ENCODE peak calls at places on chromosomes 2 and 18, in eight cellular contexts. N is progenitor cell of endocrine pancreas, M is GM12864, X is astrocyte of the spinal cord, Q is mesothelial cell of epicardium, J is upper lobe of left lung, C is glutamatergic neuron, L is GM12865. I is an unnamed sample.

GRCh38 chr2:9179572-9180201 is 26.9 kb upstream of the ASAP2 start:
- DNase-seq in M (no peak), X (peak), L (no peak), J (no peak), N (no peak), Q (no peak), C (no peak), I (no peak)

GRCh38 chr2:136376211-136376610 is 258.3 kb upstream of the CXCR4 start:
- DNase-seq in N (no peak), M (no peak), C (no peak), J (no peak), Q (no peak), X (no peak), L (no peak), I (peak)

GRCh38 chr2:240466579-240467148 is 31.2 kb downstream of the GPC1 start:
- DNase-seq in M (no peak), J (no peak), N (peak), X (no peak), Q (peak), L (no peak), C (peak), I (no peak)

GRCh38 chr2:69012310-69013122 is 463 bp upstream of the ANTXR1 start:
- DNase-seq in L (peak), C (peak), X (peak), N (peak), Q (peak), M (no peak), J (peak), I (peak)

GRCh38 chr2:202871161-202872141 is at the start of gene ICA1L:
- DNase-seq in L (peak), C (peak), N (peak), M (no peak), J (peak), Q (peak), X (peak), I (peak)

GRCh38 chr2:60861736-60862135 is 19.6 kb upstream of the REL start:
- DNase-seq in J (peak), C (no peak), L (no peak), N (no peak), Q (no peak), M (no peak), X (no peak), I (no peak)

GRCh38 chr2:236691799-236692167 is 122.2 kb downstream of the ACKR3 start:
- DNase-seq in L (peak), N (no peak), X (no peak), J (no peak), M (no peak), C (no peak), Q (no peak), I (no peak)

GRCh38 chr18:63867368-63867767 is 20.1 kb upstream of the SERPINB2 start:
- DNase-seq in X (no peak), N (no peak), C (no peak), L (no peak), M (no peak), J (no peak), Q (no peak), I (no peak)

GRCh38 chr2:26980971-26981370 is 10.5 kb downstream of the MAPRE3 start:
- DNase-seq in L (no peak), C (no peak), N (no peak), M (no peak), Q (no peak), J (no peak), X (no peak), I (no peak)

GRCh38 chr2:60331106-60331809 is 222.2 kb downstream of the BCL11A start:
- DNase-seq in N (no peak), L (no peak), Q (no peak), J (no peak), C (no peak), X (no peak), M (no peak), I (no peak)

GRCh38 chr2:64695656-64696310 is 42.1 kb upstream of the SERTAD2 start:
- DNase-seq in J (no peak), X (peak), L (no peak), M (no peak), C (no peak), Q (no peak), N (no peak), I (no peak)

GRCh38 chr18:58161659-58162058 is 117.6 kb downstream of the NEDD4L start:
- DNase-seq in L (no peak), C (no peak), X (no peak), N (no peak), Q (no peak), M (no peak), J (no peak), I (no peak)

GRCh38 chr2:124699001-124699565 is 674.0 kb downstream of the CNTNAP5 start:
- DNase-seq in J (no peak), M (no peak), L (no peak), X (no peak), C (no peak), N (no peak), Q (no peak), I (no peak)

GRCh38 chr2:44934024-44934423 is 7.5 kb upstream of the SIX3 start:
- DNase-seq in M (no peak), Q (no peak), N (no peak), J (no peak), X (no peak), L (no peak), C (no peak), I (no peak)

GRCh38 chr18:44771957-44772917 is 91.5 kb downstream of the SETBP1 start:
- DNase-seq in X (peak), C (no peak), J (no peak), L (no peak), N (no peak), Q (no peak), M (no peak), I (no peak)

GRCh38 chr2:218075975-218076811 is 7.1 kb downstream of the RUFY4 start:
- DNase-seq in N (no peak), Q (no peak), X (no peak), L (no peak), M (no peak), J (no peak), C (no peak), I (no peak)

GRCh38 chr2:128535928-128536327 is 217.3 kb upstream of the HS6ST1 start:
- DNase-seq in N (no peak), L (no peak), Q (no peak), C (no peak), X (peak), J (no peak), M (no peak), I (no peak)

GRCh38 chr2:134549104-134549503 is 169.7 kb downstream of the TMEM163 start:
- DNase-seq in M (no peak), X (no peak), Q (no peak), L (no peak), N (no peak), C (no peak), J (no peak), I (no peak)

GRCh38 chr2:108399479-108399878 is 21.7 kb downstream of the SULT1C4 start:
- DNase-seq in X (no peak), J (no peak), N (no peak), Q (no peak), L (no peak), M (no peak), C (no peak), I (no peak)

GRCh38 chr2:20169796-20170467 is 55.0 kb downstream of the SDC1 start:
- DNase-seq in M (no peak), L (no peak), X (no peak), C (no peak), N (no peak), Q (no peak), J (no peak), I (no peak)

GRCh38 chr2:129009555-129010146 is 691.0 kb upstream of the HS6ST1 start:
- DNase-seq in L (no peak), X (no peak), Q (no peak), C (no peak), M (no peak), J (no peak), N (no peak), I (no peak)

GRCh38 chr2:9174771-9175441 is 31.7 kb upstream of the ASAP2 start:
- DNase-seq in X (peak), Q (no peak), M (no peak), L (peak), C (no peak), N (no peak), J (peak), I (no peak)

GRCh38 chr2:239390546-239391285 is 10.1 kb downstream of the HDAC4 start:
- DNase-seq in C (peak), Q (no peak), J (no peak), X (no peak), M (no peak), N (no peak), L (no peak), I (no peak)

GRCh38 chr2:178363252-178363651 is 87.7 kb downstream of the PRKRA start:
- DNase-seq in Q (no peak), M (no peak), C (no peak), X (no peak), L (no peak), N (no peak), J (peak), I (no peak)

GRCh38 chr2:230706053-230706498 is 6.6 kb upstream of the CAB39 start:
- DNase-seq in M (no peak), Q (no peak), X (no peak), C (no peak), J (no peak), N (no peak), L (no peak), I (no peak)

GRCh38 chr2:172788871-172789270 is 53.2 kb downstream of the RAPGEF4 start:
- DNase-seq in X (no peak), L (no peak), M (no peak), Q (no peak), J (no peak), N (no peak), C (no peak), I (no peak)

GRCh38 chr18:58897994-58898393 is 33.3 kb downstream of the ZNF532 start:
- DNase-seq in J (no peak), C (no peak), Q (no peak), X (no peak), M (no peak), L (no peak), N (no peak), I (no peak)

GRCh38 chr18:60446821-60447220 is 74.2 kb upstream of the MC4R start:
- DNase-seq in C (peak), J (no peak), L (no peak), M (no peak), N (no peak), X (peak), Q (no peak), I (no peak)

GRCh38 chr18:79544386-79544963 is 135.1 kb upstream of the CTDP1 start:
- DNase-seq in N (no peak), L (no peak), Q (no peak), J (peak), M (no peak), C (peak), X (no peak), I (no peak)

GRCh38 chr18:59423251-59423650 is 64.2 kb upstream of the LMAN1 start:
- DNase-seq in C (no peak), N (no peak), L (no peak), M (no peak), J (no peak), X (no peak), Q (no peak), I (no peak)

GRCh38 chr18:23626451-23627279 is 36.0 kb downstream of the ANKRD29 start:
- DNase-seq in N (no peak), M (no peak), C (no peak), L (no peak), X (peak), Q (no peak), J (no peak), I (no peak)

GRCh38 chr18:40423291-40423690 is 1531.7 kb upstream of the PIK3C3 start:
- DNase-seq in L (no peak), J (no peak), X (no peak), M (no peak), Q (no peak), C (no peak), N (no peak), I (no peak)

GRCh38 chr18:56235061-56235772 is 403.2 kb downstream of the TXNL1 start:
- DNase-seq in Q (no peak), M (peak), J (no peak), X (peak), C (no peak), N (no peak), L (peak), I (no peak)

GRCh38 chr2:45382744-45383143 is 228.3 kb downstream of the SRBD1 start:
- DNase-seq in M (no peak), X (peak), Q (no peak), C (no peak), N (no peak), J (no peak), L (no peak), I (no peak)

GRCh38 chr2:199379251-199379650 is 78.5 kb downstream of the SATB2 start:
- DNase-seq in M (no peak), X (peak), Q (no peak), L (no peak), C (no peak), N (no peak), J (no peak), I (no peak)

GRCh38 chr2:47785986-47786385 is 3.0 kb downstream of the MSH6 start:
- DNase-seq in C (no peak), N (no peak), J (no peak), L (no peak), X (no peak), Q (no peak), M (no peak), I (no peak)

DNA sequence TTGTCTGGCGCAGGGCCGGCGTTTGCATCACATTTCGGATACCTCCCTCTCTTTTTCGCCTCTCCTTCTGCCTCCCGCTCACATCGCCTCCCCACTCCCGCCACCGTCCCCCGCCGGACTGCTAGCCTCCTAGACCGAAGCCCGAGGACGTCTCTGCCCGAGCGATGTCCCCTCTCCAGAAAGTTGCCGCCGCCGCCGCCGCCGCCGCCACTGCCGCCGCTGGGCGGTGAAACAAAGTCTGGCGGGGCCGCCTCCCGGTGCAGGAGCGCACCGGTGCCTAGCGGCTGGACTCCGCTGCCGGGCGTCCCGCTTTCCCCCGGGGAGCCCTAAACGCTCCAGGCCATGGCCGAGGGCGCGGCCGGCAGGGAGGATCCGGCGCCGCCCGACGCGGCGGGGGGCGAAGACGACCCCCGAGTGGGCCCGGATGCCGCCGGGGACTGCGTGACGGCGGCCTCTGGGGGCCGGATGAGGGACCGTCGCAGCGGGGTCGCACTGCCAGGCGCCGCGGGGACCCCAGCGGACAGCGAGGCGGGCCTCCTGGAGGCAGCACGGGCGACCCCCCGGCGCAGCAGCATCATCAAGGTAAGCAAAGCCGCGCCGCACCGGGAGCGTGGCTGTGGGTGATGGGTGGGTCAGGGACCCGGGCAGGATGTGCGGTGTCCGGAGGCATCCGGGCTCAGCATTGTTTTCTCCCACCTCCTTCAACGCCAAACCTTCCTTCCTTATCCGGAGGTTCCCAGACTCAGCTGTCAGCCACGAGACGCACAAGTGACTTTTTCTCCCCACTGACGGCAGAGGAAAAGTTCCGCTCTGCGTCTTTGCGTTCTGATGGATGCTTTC is 585 bp downstream of the PLCL1 start:
- DNase-seq in M (no peak), J (peak), N (peak), L (peak), X (peak), C (peak), Q (peak), I (peak)
- TF ChIP-seq CTCF in M (peak), J (peak), N (peak), L (peak), X (no peak), C (peak), Q (no peak), I (peak)

DNA sequence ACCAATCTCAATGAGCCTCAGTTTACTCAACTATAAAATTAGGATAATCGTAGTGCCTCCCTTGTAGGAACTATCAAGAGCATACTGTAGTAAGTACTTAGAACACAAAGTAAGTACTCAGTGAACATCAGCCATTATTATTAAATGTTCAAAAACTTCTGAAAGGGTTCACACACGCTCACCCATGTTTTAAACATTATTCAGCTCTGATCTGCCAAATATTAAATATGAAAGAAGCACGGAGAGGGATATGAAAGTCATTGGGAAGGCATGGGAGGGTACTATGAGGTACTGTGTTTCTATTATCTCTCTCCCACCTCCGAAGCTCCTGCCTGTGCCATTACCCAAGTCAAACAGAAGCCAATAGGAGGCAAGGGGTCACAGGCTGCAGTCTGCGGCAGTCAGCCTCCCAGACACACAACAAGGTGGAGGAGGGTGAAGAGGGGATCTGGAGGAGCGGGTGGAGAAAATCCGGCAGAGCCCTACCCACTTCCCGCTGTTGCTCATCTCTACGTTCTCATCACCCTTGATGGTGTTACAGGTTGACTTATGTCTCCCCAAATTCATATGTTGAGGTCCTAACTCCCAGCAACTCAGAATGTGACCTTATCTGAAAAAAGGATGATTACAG is 2.0 kb upstream of the TBC1D8 start:
- DNase-seq in Q (no peak), M (no peak), N (no peak), X (no peak), L (no peak), J (no peak), C (no peak), I (no peak)
- TF ChIP-seq CTCF in Q (no peak), M (no peak), N (no peak), X (no peak), L (no peak), J (no peak), C (no peak), I (no peak)

DNA sequence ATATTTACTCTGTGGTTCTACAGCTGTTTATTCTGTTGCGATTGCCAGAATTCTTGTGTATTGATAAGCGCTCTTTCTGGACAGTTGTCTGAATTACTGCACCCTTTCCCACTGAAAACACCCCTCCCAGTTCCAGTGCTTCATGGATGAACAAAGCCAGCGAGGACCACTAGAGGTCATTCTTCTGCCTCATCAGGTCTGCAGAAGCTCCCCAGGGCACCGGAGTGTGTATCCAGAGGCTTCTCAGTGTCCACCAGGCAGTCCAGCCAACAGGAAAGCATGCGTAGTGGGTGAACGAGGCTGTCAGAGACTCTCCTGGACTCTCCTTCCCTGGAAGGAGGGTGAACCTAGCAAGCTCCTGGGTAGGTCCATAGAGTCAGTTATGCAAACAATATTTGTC is 40.6 kb upstream of the INHBB start:
- DNase-seq in M (no peak), N (no peak), X (no peak), J (no peak), L (peak), C (peak), Q (no peak), I (no peak)
- TF ChIP-seq CTCF in M (no peak), N (peak), X (peak), J (no peak), L (peak), C (no peak), Q (no peak), I (no peak)

DNA sequence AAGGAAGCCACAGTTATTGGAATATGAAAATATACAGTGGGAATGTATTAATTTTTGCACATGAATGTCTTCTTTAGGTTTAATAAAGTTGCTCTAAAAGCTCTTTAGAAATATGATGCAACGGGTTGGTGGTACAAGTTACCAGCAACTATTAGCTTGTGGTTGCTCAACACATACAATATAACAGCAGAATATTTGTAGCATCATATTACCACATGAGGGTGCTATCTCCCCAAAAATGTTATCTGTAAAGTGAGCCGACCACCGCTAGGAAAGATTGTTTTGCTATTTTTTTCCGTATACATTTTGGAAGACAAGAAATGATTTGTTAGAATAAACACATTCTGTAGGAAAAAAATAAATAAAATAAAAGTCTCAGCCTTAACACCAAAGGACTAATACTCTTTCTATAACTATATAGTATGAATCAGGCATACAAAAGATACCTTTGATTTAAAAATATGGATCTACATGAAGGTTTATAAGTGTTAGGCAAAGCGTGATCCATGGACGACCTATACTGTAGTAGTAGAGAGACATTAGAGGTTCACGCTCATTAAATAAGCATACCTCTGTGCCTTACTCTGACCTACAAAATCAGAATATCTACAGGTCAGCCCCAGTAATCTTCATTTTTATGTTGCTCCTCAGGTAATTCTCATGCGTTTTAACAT is 1110.7 kb upstream of the ACVR2A start:
- DNase-seq in M (no peak), X (peak), C (no peak), Q (no peak), N (no peak), L (peak), J (no peak), I (no peak)
- TF ChIP-seq CTCF in M (peak), X (peak), C (peak), Q (peak), N (peak), L (peak), J (no peak), I (peak)